ENCODE peak calls at places on chromosomes 16 and 17, in eight cellular contexts. G, U, W, N, Z, M, C and S are unnamed samples.

GRCh38 chr17:71978435-71978834 is 142.4 kb upstream of the SOX9 start:
- DNase-seq in W (no peak), M (no peak), N (no peak), U (no peak), Z (no peak), G (no peak), C (no peak), S (no peak)

GRCh38 chr16:84928679-84929420 is 82.5 kb downstream of the ZDHHC7 start:
- DNase-seq in U (no peak), N (no peak), G (no peak), Z (no peak), M (no peak), W (peak), C (no peak), S (no peak)

GRCh38 chr16:81313731-81314602 is 795 bp upstream of the GAN start:
- DNase-seq in W (peak), Z (no peak), U (peak), M (no peak), G (no peak), C (peak), N (no peak), S (no peak)

GRCh38 chr17:7323731-7324437 is 5.3 kb downstream of the NEURL4 start:
- DNase-seq in U (peak), Z (no peak), N (no peak), W (peak), C (peak), M (no peak), G (peak), S (peak)

GRCh38 chr17:29588017-29588557 is 1.4 kb downstream of the GIT1 start:
- DNase-seq in M (no peak), Z (no peak), C (no peak), W (peak), U (no peak), N (no peak), G (no peak), S (no peak)

GRCh38 chr16:55030944-55031343 is 100.3 kb downstream of the IRX5 start:
- DNase-seq in W (no peak), G (no peak), Z (no peak), N (no peak), M (no peak), C (no peak), U (no peak), S (no peak)

GRCh38 chr17:49361129-49361901 is 735 bp downstream of the ZNF652 start:
- DNase-seq in U (no peak), G (peak), W (peak), C (peak), M (peak), N (peak), Z (no peak), S (peak)

GRCh38 chr16:74030000-74030399 is 266.6 kb upstream of the PSMD7 start:
- DNase-seq in M (no peak), U (no peak), N (no peak), W (no peak), Z (no peak), C (no peak), G (no peak), S (no peak)

GRCh38 chr17:17824780-17825614 is 11.8 kb downstream of the SREBF1 start:
- DNase-seq in W (peak), C (no peak), M (no peak), Z (no peak), G (no peak), U (no peak), N (no peak), S (no peak)

GRCh38 chr17:83202002-83203000 is 122.9 kb downstream of the METRNL start:
- DNase-seq in G (peak), Z (no peak), M (no peak), C (no peak), N (no peak), U (no peak), W (peak), S (no peak)

GRCh38 chr16:79969458-79969857 is 368.9 kb upstream of the MAF start:
- DNase-seq in C (no peak), G (no peak), W (no peak), Z (no peak), U (no peak), M (no peak), N (no peak), S (no peak)

GRCh38 chr16:9270941-9271340 is 179.5 kb downstream of the HAPSTR1 start:
- DNase-seq in G (no peak), U (no peak), N (no peak), M (no peak), Z (no peak), C (no peak), W (no peak), S (no peak)

GRCh38 chr17:10295728-10296343 is 77.0 kb downstream of the MYH13 start:
- DNase-seq in G (peak), C (peak), Z (peak), N (peak), M (peak), U (peak), W (peak), S (peak)

GRCh38 chr16:86452451-86452850 is 57.9 kb upstream of the FOXF1 start:
- DNase-seq in N (no peak), C (no peak), G (no peak), M (no peak), W (peak), Z (no peak), U (no peak), S (no peak)

GRCh38 chr16:78363843-78364242 is 264.4 kb downstream of the WWOX start:
- DNase-seq in W (no peak), G (no peak), M (no peak), C (no peak), Z (no peak), U (no peak), N (no peak), S (no peak)

GRCh38 chr17:4332296-4332970 is 34.0 kb downstream of the UBE2G1 start:
- DNase-seq in U (peak), W (peak), G (no peak), N (no peak), Z (no peak), M (no peak), C (no peak), S (no peak)

GRCh38 chr17:47999612-48000011 is 28.7 kb downstream of the CDK5RAP3 start:
- DNase-seq in M (no peak), Z (no peak), G (no peak), W (peak), N (no peak), U (no peak), C (no peak), S (no peak)

GRCh38 chr17:51921500-51921899 is 237.0 kb downstream of the CA10 start:
- DNase-seq in M (no peak), U (peak), W (no peak), N (no peak), C (no peak), G (no peak), Z (no peak), S (no peak)

GRCh38 chr16:46857261-46857962 is 26.4 kb upstream of the C16orf87 start:
- DNase-seq in U (peak), N (peak), Z (no peak), M (no peak), C (peak), W (peak), G (peak), S (no peak)

GRCh38 chr17:63675607-63676539 is 24.1 kb downstream of the LIMD2 start:
- DNase-seq in N (no peak), G (no peak), W (peak), M (no peak), Z (no peak), C (no peak), U (no peak), S (no peak)

GRCh38 chr16:81174644-81175324 is 63.7 kb upstream of the BCO1 start:
- DNase-seq in Z (no peak), N (no peak), W (peak), G (no peak), C (no peak), M (no peak), U (no peak), S (no peak)

GRCh38 chr16:56426585-56426984 is 1.2 kb upstream of the AMFR start:
- DNase-seq in N (no peak), G (no peak), C (no peak), W (no peak), Z (no peak), U (no peak), M (no peak), S (no peak)

GRCh38 chr16:1225051-1225451 is at the start of gene TPSG1:
- DNase-seq in N (no peak), Z (no peak), M (no peak), G (no peak), W (no peak), U (no peak), C (no peak), S (no peak)

GRCh38 chr16:4410335-4411075 is 5.9 kb downstream of the CORO7 start:
- DNase-seq in W (peak), G (no peak), M (no peak), Z (no peak), U (no peak), C (no peak), N (no peak), S (no peak)

GRCh38 chr17:43839670-43840101 is 6.7 kb upstream of the MPP3 start:
- DNase-seq in Z (no peak), G (no peak), U (peak), N (no peak), M (no peak), W (no peak), C (no peak), S (no peak)

GRCh38 chr17:76791053-76791980 is 53.4 kb downstream of the MFSD11 start:
- DNase-seq in Z (no peak), N (peak), C (peak), W (peak), M (peak), G (no peak), U (no peak), S (peak)